ENCODE peak calls at places on chromosomes 3 and 15, in four cellular contexts. One of them, this sample, is unnamed.

GRCh38 chr3:126522363-126522788 is 1.6 kb upstream of the CHST13 start:
- DNase-seq in astrocyte of the spinal cord: peak
- DNase-seq in mesenchymal stem cell: peak
- DNase-seq in ACHN: peak
- DNase-seq in this sample: peak

GRCh38 chr15:44199393-44199792 is 4.3 kb upstream of the FRMD5 start:
- DNase-seq in astrocyte of the spinal cord: no peak
- DNase-seq in mesenchymal stem cell: no peak
- DNase-seq in ACHN: no peak
- DNase-seq in this sample: no peak

GRCh38 chr3:58099850-58100249 is 91.6 kb downstream of the FLNB start:
- DNase-seq in astrocyte of the spinal cord: no peak
- DNase-seq in mesenchymal stem cell: no peak
- DNase-seq in ACHN: no peak
- DNase-seq in this sample: peak

GRCh38 chr15:81014446-81015093 is 13.8 kb downstream of the TLNRD1 start:
- DNase-seq in astrocyte of the spinal cord: no peak
- DNase-seq in mesenchymal stem cell: no peak
- DNase-seq in ACHN: no peak
- DNase-seq in this sample: no peak

GRCh38 chr15:26842391-26842790 is 24.5 kb upstream of the GABRA5 start:
- DNase-seq in astrocyte of the spinal cord: no peak
- DNase-seq in mesenchymal stem cell: no peak
- DNase-seq in ACHN: no peak
- DNase-seq in this sample: no peak

GRCh38 chr3:184937611-184938010 is 125.6 kb downstream of the VPS8 start:
- DNase-seq in astrocyte of the spinal cord: no peak
- DNase-seq in mesenchymal stem cell: no peak
- DNase-seq in ACHN: no peak
- DNase-seq in this sample: no peak

GRCh38 chr15:63473999-63474809 is 30.2 kb upstream of the USP3 start:
- DNase-seq in astrocyte of the spinal cord: peak
- DNase-seq in mesenchymal stem cell: peak
- DNase-seq in ACHN: peak
- DNase-seq in this sample: no peak

GRCh38 chr3:188323067-188323842 is 169.3 kb downstream of the LPP start:
- DNase-seq in astrocyte of the spinal cord: no peak
- DNase-seq in mesenchymal stem cell: no peak
- DNase-seq in ACHN: no peak
- DNase-seq in this sample: no peak

GRCh38 chr3:139772539-139773500 is 95.0 kb upstream of the NMNAT3 start:
- DNase-seq in astrocyte of the spinal cord: peak
- DNase-seq in mesenchymal stem cell: peak
- DNase-seq in ACHN: peak
- DNase-seq in this sample: no peak

GRCh38 chr3:197001106-197001971 is 28.3 kb downstream of the MELTF start:
- DNase-seq in astrocyte of the spinal cord: no peak
- DNase-seq in mesenchymal stem cell: no peak
- DNase-seq in ACHN: no peak
- DNase-seq in this sample: no peak

GRCh38 chr3:127853681-127854080 is 31.4 kb upstream of the MGLL start:
- DNase-seq in astrocyte of the spinal cord: no peak
- DNase-seq in mesenchymal stem cell: no peak
- DNase-seq in ACHN: no peak
- DNase-seq in this sample: no peak

GRCh38 chr3:142613491-142613890 is 17.3 kb downstream of the PLS1 start:
- DNase-seq in astrocyte of the spinal cord: no peak
- DNase-seq in mesenchymal stem cell: no peak
- DNase-seq in ACHN: no peak
- DNase-seq in this sample: no peak

GRCh38 chr3:56468184-56469106 is at the start of gene ERC2:
- DNase-seq in astrocyte of the spinal cord: peak
- DNase-seq in mesenchymal stem cell: peak
- DNase-seq in ACHN: peak
- DNase-seq in this sample: peak

GRCh38 chr3:73556520-73557371 is 68.0 kb downstream of the PDZRN3 start:
- DNase-seq in astrocyte of the spinal cord: no peak
- DNase-seq in mesenchymal stem cell: no peak
- DNase-seq in ACHN: no peak
- DNase-seq in this sample: no peak